ENCODE peak calls at places on chromosomes 3 and 15, in four cellular contexts. One of them, this sample, is unnamed.

GRCh38 chr15:100934166-100934565 is 15.0 kb downstream of the LRRK1 start:
- DNase-seq in NCI-H1417: no peak
- DNase-seq in lower leg skin: no peak
- DNase-seq in left ventricle myocardium inferior: no peak
- DNase-seq in this sample: no peak

GRCh38 chr3:106862067-106862466 is 515.2 kb upstream of the CCDC54 start:
- DNase-seq in NCI-H1417: no peak
- DNase-seq in lower leg skin: no peak
- DNase-seq in left ventricle myocardium inferior: no peak
- DNase-seq in this sample: peak; percentile 65

GRCh38 chr3:63232764-63233396 is 45.2 kb upstream of the SYNPR start:
- DNase-seq in NCI-H1417: peak; percentile 4
- DNase-seq in lower leg skin: no peak
- DNase-seq in left ventricle myocardium inferior: no peak
- DNase-seq in this sample: peak; percentile 57

GRCh38 chr3:172550347-172550943 is 27.2 kb upstream of the TNFSF10 start:
- DNase-seq in NCI-H1417: no peak
- DNase-seq in lower leg skin: no peak
- DNase-seq in left ventricle myocardium inferior: no peak
- DNase-seq in this sample: peak; percentile 47

GRCh38 chr3:38519651-38520050 is 23.5 kb downstream of the EXOG start:
- DNase-seq in NCI-H1417: no peak
- DNase-seq in lower leg skin: no peak
- DNase-seq in left ventricle myocardium inferior: no peak
- DNase-seq in this sample: no peak

GRCh38 chr3:126003447-126004190 is 34.6 kb downstream of the ROPN1B start:
- DNase-seq in NCI-H1417: no peak
- DNase-seq in lower leg skin: no peak
- DNase-seq in left ventricle myocardium inferior: no peak
- DNase-seq in this sample: no peak

GRCh38 chr3:122858373-122858772 is 63.5 kb downstream of the SLC49A4 start:
- DNase-seq in NCI-H1417: peak; percentile 32
- DNase-seq in lower leg skin: no peak
- DNase-seq in left ventricle myocardium inferior: no peak
- DNase-seq in this sample: peak; percentile 68

GRCh38 chr3:159416854-159417253 is 571.8 kb upstream of the IL12A start:
- DNase-seq in NCI-H1417: no peak
- DNase-seq in lower leg skin: no peak
- DNase-seq in left ventricle myocardium inferior: no peak
- DNase-seq in this sample: peak; percentile 55

GRCh38 chr3:4498446-4498845 is 5.3 kb downstream of the ITPR1 start:
- DNase-seq in NCI-H1417: no peak
- DNase-seq in lower leg skin: no peak
- DNase-seq in left ventricle myocardium inferior: no peak
- DNase-seq in this sample: no peak

GRCh38 chr3:46429250-46429649 is 22.2 kb downstream of the CCRL2 start:
- DNase-seq in NCI-H1417: peak; percentile 43
- DNase-seq in lower leg skin: no peak
- DNase-seq in left ventricle myocardium inferior: no peak
- DNase-seq in this sample: no peak

GRCh38 chr3:66158933-66159332 is 61.9 kb upstream of the SLC25A26 start:
- DNase-seq in NCI-H1417: no peak
- DNase-seq in lower leg skin: no peak
- DNase-seq in left ventricle myocardium inferior: no peak
- DNase-seq in this sample: no peak

GRCh38 chr3:132404276-132404675 is 13.0 kb upstream of the DNAJC13 start:
- DNase-seq in NCI-H1417: no peak
- DNase-seq in lower leg skin: no peak
- DNase-seq in left ventricle myocardium inferior: no peak
- DNase-seq in this sample: no peak

GRCh38 chr3:56145410-56145809 is 322.9 kb downstream of the ERC2 start:
- DNase-seq in NCI-H1417: no peak
- DNase-seq in lower leg skin: no peak
- DNase-seq in left ventricle myocardium inferior: no peak
- DNase-seq in this sample: no peak

GRCh38 chr3:55795736-55796135 is 308.6 kb upstream of the WNT5A start:
- DNase-seq in NCI-H1417: no peak
- DNase-seq in lower leg skin: no peak
- DNase-seq in left ventricle myocardium inferior: no peak
- DNase-seq in this sample: peak; percentile 50

GRCh38 chr3:4766716-4767499 is 212.3 kb upstream of the BHLHE40 start:
- DNase-seq in NCI-H1417: no peak
- DNase-seq in lower leg skin: no peak
- DNase-seq in left ventricle myocardium inferior: no peak
- DNase-seq in this sample: no peak

GRCh38 chr3:188437921-188438320 is 284.0 kb downstream of the LPP start:
- DNase-seq in NCI-H1417: no peak
- DNase-seq in lower leg skin: no peak
- DNase-seq in left ventricle myocardium inferior: no peak
- DNase-seq in this sample: no peak

GRCh38 chr3:140896997-140897396 is 44.6 kb upstream of the SLC25A36 start:
- DNase-seq in NCI-H1417: no peak
- DNase-seq in lower leg skin: peak; percentile 29
- DNase-seq in left ventricle myocardium inferior: no peak
- DNase-seq in this sample: no peak

GRCh38 chr3:95629802-95630201 is 1184.6 kb upstream of the EPHA6 start:
- DNase-seq in NCI-H1417: no peak
- DNase-seq in lower leg skin: no peak
- DNase-seq in left ventricle myocardium inferior: no peak
- DNase-seq in this sample: no peak

GRCh38 chr3:161556533-161556932 is 59.9 kb downstream of the OTOL1 start:
- DNase-seq in NCI-H1417: no peak
- DNase-seq in lower leg skin: no peak
- DNase-seq in left ventricle myocardium inferior: no peak
- DNase-seq in this sample: no peak